ENCODE peak calls at places on chromosomes 13 and 19, in six cellular contexts. One of them, this sample, is unnamed. For H3K4me1, the result is how much of the 10 kb centered on the place peaks cover.

GRCh38 chr19:29882719-29883105 is 59.3 kb upstream of the URI1 start:
- DNase-seq in lower lobe of right lung: no peak
- DNase-seq in endodermal cell: peak
- DNase-seq in CD8-positive, alpha-beta T cell: no peak
- DNase-seq in heart right ventricle: no peak
- DNase-seq in OCI-LY7: no peak
- DNase-seq in this sample: no peak

GRCh38 chr13:20411638-20412342 is 113.9 kb downstream of the CRYL1 start:
- DNase-seq in lower lobe of right lung: no peak
- DNase-seq in endodermal cell: no peak
- DNase-seq in CD8-positive, alpha-beta T cell: peak
- DNase-seq in heart right ventricle: no peak
- DNase-seq in OCI-LY7: no peak
- DNase-seq in this sample: no peak

GRCh38 chr13:74074723-74075122 is 59.5 kb downstream of the KLF12 start:
- DNase-seq in lower lobe of right lung: no peak
- DNase-seq in endodermal cell: no peak
- DNase-seq in CD8-positive, alpha-beta T cell: no peak
- DNase-seq in heart right ventricle: no peak
- DNase-seq in OCI-LY7: no peak
- DNase-seq in this sample: peak

GRCh38 chr19:44637390-44637764 is 6.3 kb upstream of the PVR start:
- DNase-seq in lower lobe of right lung: no peak
- DNase-seq in endodermal cell: no peak
- DNase-seq in CD8-positive, alpha-beta T cell: no peak
- DNase-seq in heart right ventricle: no peak
- DNase-seq in OCI-LY7: no peak
- DNase-seq in this sample: no peak

GRCh38 chr13:89315287-89315686 is 1644.1 kb downstream of the SLITRK5 start:
- DNase-seq in lower lobe of right lung: no peak
- DNase-seq in endodermal cell: no peak
- DNase-seq in CD8-positive, alpha-beta T cell: no peak
- DNase-seq in heart right ventricle: no peak
- DNase-seq in OCI-LY7: no peak
- DNase-seq in this sample: no peak

GRCh38 chr13:83995930-83996329 is 113.7 kb upstream of the SLITRK1 start:
- DNase-seq in lower lobe of right lung: no peak
- DNase-seq in endodermal cell: no peak
- DNase-seq in CD8-positive, alpha-beta T cell: no peak
- DNase-seq in heart right ventricle: no peak
- DNase-seq in OCI-LY7: no peak
- DNase-seq in this sample: no peak

GRCh38 chr13:111337206-111337605 is 16.8 kb downstream of the TEX29 start:
- DNase-seq in lower lobe of right lung: no peak
- DNase-seq in endodermal cell: peak
- DNase-seq in CD8-positive, alpha-beta T cell: no peak
- DNase-seq in heart right ventricle: no peak
- DNase-seq in OCI-LY7: no peak
- DNase-seq in this sample: no peak

GRCh38 chr13:50685491-50685890 is 158.0 kb downstream of the DLEU7 start:
- DNase-seq in lower lobe of right lung: peak
- DNase-seq in endodermal cell: no peak
- DNase-seq in CD8-positive, alpha-beta T cell: no peak
- DNase-seq in heart right ventricle: peak
- DNase-seq in OCI-LY7: no peak
- DNase-seq in this sample: peak

GRCh38 chr19:4759388-4760284 is 31.9 kb upstream of the FEM1A start:
- DNase-seq in lower lobe of right lung: peak
- DNase-seq in endodermal cell: peak
- DNase-seq in CD8-positive, alpha-beta T cell: peak
- DNase-seq in heart right ventricle: peak
- DNase-seq in OCI-LY7: peak
- DNase-seq in this sample: peak

GRCh38 chr13:107441279-107441678 is 774.1 kb downstream of the LIG4 start:
- DNase-seq in lower lobe of right lung: no peak
- DNase-seq in endodermal cell: no peak
- DNase-seq in CD8-positive, alpha-beta T cell: no peak
- DNase-seq in heart right ventricle: no peak
- DNase-seq in OCI-LY7: no peak
- DNase-seq in this sample: peak

GRCh38 chr19:45403781-45404556 is 900 bp downstream of the PPP1R13L start:
- DNase-seq in lower lobe of right lung: peak
- DNase-seq in endodermal cell: peak
- DNase-seq in CD8-positive, alpha-beta T cell: peak
- DNase-seq in heart right ventricle: peak
- DNase-seq in OCI-LY7: peak
- DNase-seq in this sample: peak

GRCh38 chr13:108120332-108120731 is 95.0 kb downstream of the LIG4 start:
- DNase-seq in lower lobe of right lung: no peak
- DNase-seq in endodermal cell: no peak
- DNase-seq in CD8-positive, alpha-beta T cell: no peak
- DNase-seq in heart right ventricle: no peak
- DNase-seq in OCI-LY7: no peak
- DNase-seq in this sample: no peak

GRCh38 chr13:41588899-41589298 is 131.5 kb downstream of the RGCC start:
- DNase-seq in lower lobe of right lung: no peak
- DNase-seq in endodermal cell: no peak
- DNase-seq in CD8-positive, alpha-beta T cell: no peak
- DNase-seq in heart right ventricle: no peak
- DNase-seq in OCI-LY7: no peak
- DNase-seq in this sample: no peak

GRCh38 chr13:108551674-108552073 is 77.7 kb upstream of the MYO16 start:
- DNase-seq in lower lobe of right lung: no peak
- DNase-seq in endodermal cell: no peak
- DNase-seq in CD8-positive, alpha-beta T cell: no peak
- DNase-seq in heart right ventricle: no peak
- DNase-seq in OCI-LY7: no peak
- DNase-seq in this sample: no peak

GRCh38 chr13:112608212-112608611 is 20.3 kb upstream of the TUBGCP3 start:
- DNase-seq in lower lobe of right lung: no peak
- DNase-seq in endodermal cell: no peak
- DNase-seq in CD8-positive, alpha-beta T cell: no peak
- DNase-seq in heart right ventricle: no peak
- DNase-seq in OCI-LY7: no peak
- DNase-seq in this sample: no peak

GRCh38 chr13:21686761-21687391 is 16.0 kb downstream of the FGF9 start:
- DNase-seq in lower lobe of right lung: no peak
- DNase-seq in endodermal cell: no peak
- DNase-seq in CD8-positive, alpha-beta T cell: no peak
- DNase-seq in heart right ventricle: no peak
- DNase-seq in OCI-LY7: no peak
- DNase-seq in this sample: no peak

GRCh38 chr13:29336356-29336755 is 259.1 kb downstream of the SLC7A1 start:
- DNase-seq in lower lobe of right lung: no peak
- DNase-seq in endodermal cell: no peak
- DNase-seq in CD8-positive, alpha-beta T cell: no peak
- DNase-seq in heart right ventricle: no peak
- DNase-seq in OCI-LY7: no peak
- DNase-seq in this sample: no peak

GRCh38 chr19:10881403-10882107 is 10.2 kb downstream of the CARM1 start:
- DNase-seq in lower lobe of right lung: no peak
- DNase-seq in endodermal cell: peak
- DNase-seq in CD8-positive, alpha-beta T cell: no peak
- DNase-seq in heart right ventricle: no peak
- DNase-seq in OCI-LY7: no peak
- DNase-seq in this sample: peak

GRCh38 chr19:16372065-16372915 is 47.7 kb downstream of the KLF2 start:
- DNase-seq in lower lobe of right lung: peak
- DNase-seq in endodermal cell: no peak
- DNase-seq in CD8-positive, alpha-beta T cell: no peak
- DNase-seq in heart right ventricle: no peak
- DNase-seq in OCI-LY7: no peak
- DNase-seq in this sample: no peak

GRCh38 chr13:41563501-41564001 is 106.2 kb downstream of the RGCC start:
- DNase-seq in lower lobe of right lung: no peak
- DNase-seq in endodermal cell: no peak
- DNase-seq in CD8-positive, alpha-beta T cell: no peak
- DNase-seq in heart right ventricle: no peak
- DNase-seq in OCI-LY7: no peak
- DNase-seq in this sample: no peak

GRCh38 chr19:42764836-42765235 is 642 bp downstream of the PSG8 start:
- DNase-seq in lower lobe of right lung: no peak
- DNase-seq in endodermal cell: no peak
- DNase-seq in CD8-positive, alpha-beta T cell: no peak
- DNase-seq in heart right ventricle: no peak
- DNase-seq in OCI-LY7: no peak
- DNase-seq in this sample: no peak

GRCh38 chr19:8988204-8988603 is 22.0 kb downstream of the MUC16 start:
- DNase-seq in lower lobe of right lung: no peak
- DNase-seq in endodermal cell: peak
- DNase-seq in CD8-positive, alpha-beta T cell: peak
- DNase-seq in heart right ventricle: no peak
- DNase-seq in OCI-LY7: peak
- DNase-seq in this sample: no peak

GRCh38 chr19:10517760-10518443 is 655 bp upstream of the S1PR5 start:
- DNase-seq in lower lobe of right lung: no peak
- DNase-seq in endodermal cell: peak
- DNase-seq in CD8-positive, alpha-beta T cell: peak
- DNase-seq in heart right ventricle: peak
- DNase-seq in OCI-LY7: no peak
- DNase-seq in this sample: no peak

GRCh38 chr19:31408460-31409124 is 59.4 kb upstream of the TSHZ3 start:
- DNase-seq in lower lobe of right lung: no peak
- DNase-seq in endodermal cell: no peak
- DNase-seq in CD8-positive, alpha-beta T cell: no peak
- DNase-seq in heart right ventricle: no peak
- DNase-seq in OCI-LY7: no peak
- DNase-seq in this sample: no peak

GRCh38 chr19:11375143-11375948 is 880 bp downstream of the SWSAP1 start:
- DNase-seq in lower lobe of right lung: peak
- DNase-seq in endodermal cell: peak
- DNase-seq in CD8-positive, alpha-beta T cell: peak
- DNase-seq in heart right ventricle: peak
- DNase-seq in OCI-LY7: peak
- DNase-seq in this sample: no peak

GRCh38 chr19:3818479-3818878 is 32.3 kb upstream of the MATK start:
- DNase-seq in lower lobe of right lung: no peak
- DNase-seq in endodermal cell: no peak
- DNase-seq in CD8-positive, alpha-beta T cell: no peak
- DNase-seq in heart right ventricle: no peak
- DNase-seq in OCI-LY7: no peak
- DNase-seq in this sample: peak

GRCh38 chr19:52527954-52528326 is 472 bp downstream of the ZNF808 start:
- DNase-seq in lower lobe of right lung: peak
- DNase-seq in endodermal cell: peak
- DNase-seq in CD8-positive, alpha-beta T cell: no peak
- DNase-seq in heart right ventricle: peak
- DNase-seq in OCI-LY7: no peak
- DNase-seq in this sample: peak

GRCh38 chr19:15286688-15287355 is 45.5 kb downstream of the BRD4 start:
- DNase-seq in lower lobe of right lung: no peak
- DNase-seq in endodermal cell: no peak
- DNase-seq in CD8-positive, alpha-beta T cell: no peak
- DNase-seq in heart right ventricle: no peak
- DNase-seq in OCI-LY7: peak
- DNase-seq in this sample: no peak
- H3K4me1 ChIP-seq in lower lobe of right lung: half or more
- H3K4me1 ChIP-seq in endodermal cell: under half
- H3K4me1 ChIP-seq in CD8-positive, alpha-beta T cell: half or more
- H3K4me1 ChIP-seq in heart right ventricle: half or more
- H3K4me1 ChIP-seq in OCI-LY7: half or more
- H3K4me1 ChIP-seq in this sample: half or more

GRCh38 chr19:49772850-49773432 is 6.1 kb downstream of the AP2A1 start:
- DNase-seq in lower lobe of right lung: no peak
- DNase-seq in endodermal cell: no peak
- DNase-seq in CD8-positive, alpha-beta T cell: no peak
- DNase-seq in heart right ventricle: no peak
- DNase-seq in OCI-LY7: no peak
- DNase-seq in this sample: no peak

GRCh38 chr19:49774969-49775368 is 8.2 kb downstream of the AP2A1 start:
- DNase-seq in lower lobe of right lung: no peak
- DNase-seq in endodermal cell: no peak
- DNase-seq in CD8-positive, alpha-beta T cell: no peak
- DNase-seq in heart right ventricle: no peak
- DNase-seq in OCI-LY7: no peak
- DNase-seq in this sample: no peak

GRCh38 chr19:49775742-49776370 is 9.1 kb downstream of the AP2A1 start:
- DNase-seq in lower lobe of right lung: no peak
- DNase-seq in endodermal cell: no peak
- DNase-seq in CD8-positive, alpha-beta T cell: no peak
- DNase-seq in heart right ventricle: no peak
- DNase-seq in OCI-LY7: no peak
- DNase-seq in this sample: no peak

GRCh38 chr19:49771674-49772139 is 4.9 kb downstream of the AP2A1 start:
- DNase-seq in lower lobe of right lung: no peak
- DNase-seq in endodermal cell: no peak
- DNase-seq in CD8-positive, alpha-beta T cell: no peak
- DNase-seq in heart right ventricle: no peak
- DNase-seq in OCI-LY7: peak
- DNase-seq in this sample: no peak

GRCh38 chr19:49773663-49774305 is 7.0 kb downstream of the AP2A1 start:
- DNase-seq in lower lobe of right lung: no peak
- DNase-seq in endodermal cell: no peak
- DNase-seq in CD8-positive, alpha-beta T cell: no peak
- DNase-seq in heart right ventricle: no peak
- DNase-seq in OCI-LY7: no peak
- DNase-seq in this sample: no peak
- H3K4me1 ChIP-seq in lower lobe of right lung: under half
- H3K4me1 ChIP-seq in endodermal cell: under half
- H3K4me1 ChIP-seq in CD8-positive, alpha-beta T cell: under half
- H3K4me1 ChIP-seq in heart right ventricle: under half
- H3K4me1 ChIP-seq in OCI-LY7: under half
- H3K4me1 ChIP-seq in this sample: under half

DNA sequence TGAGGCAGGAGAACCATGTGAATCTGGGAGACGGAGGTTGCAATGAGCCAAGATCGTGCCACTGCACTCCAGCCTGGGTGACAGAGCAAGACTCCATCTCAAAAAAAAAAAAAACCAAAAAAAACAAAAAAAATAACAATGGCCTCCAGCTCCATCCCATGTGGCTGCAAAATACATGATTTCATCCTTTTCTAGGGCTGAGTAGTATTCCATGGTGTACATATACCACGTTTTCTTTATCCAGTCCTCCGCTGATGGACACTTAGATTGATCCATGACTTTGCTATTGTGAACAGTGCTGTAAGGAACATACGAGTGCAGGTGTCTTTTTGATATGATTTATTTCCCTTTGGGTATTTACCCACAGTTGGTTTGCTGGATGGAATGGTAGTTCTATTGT is 20.9 kb upstream of the LSM14A start:
- DNase-seq in lower lobe of right lung: no peak
- DNase-seq in endodermal cell: no peak
- DNase-seq in CD8-positive, alpha-beta T cell: no peak
- DNase-seq in heart right ventricle: no peak
- DNase-seq in OCI-LY7: no peak
- DNase-seq in this sample: no peak
- H3K4me1 ChIP-seq in lower lobe of right lung: under half
- H3K4me1 ChIP-seq in endodermal cell: under half
- H3K4me1 ChIP-seq in CD8-positive, alpha-beta T cell: under half
- H3K4me1 ChIP-seq in heart right ventricle: under half
- H3K4me1 ChIP-seq in OCI-LY7: under half
- H3K4me1 ChIP-seq in this sample: under half

DNA sequence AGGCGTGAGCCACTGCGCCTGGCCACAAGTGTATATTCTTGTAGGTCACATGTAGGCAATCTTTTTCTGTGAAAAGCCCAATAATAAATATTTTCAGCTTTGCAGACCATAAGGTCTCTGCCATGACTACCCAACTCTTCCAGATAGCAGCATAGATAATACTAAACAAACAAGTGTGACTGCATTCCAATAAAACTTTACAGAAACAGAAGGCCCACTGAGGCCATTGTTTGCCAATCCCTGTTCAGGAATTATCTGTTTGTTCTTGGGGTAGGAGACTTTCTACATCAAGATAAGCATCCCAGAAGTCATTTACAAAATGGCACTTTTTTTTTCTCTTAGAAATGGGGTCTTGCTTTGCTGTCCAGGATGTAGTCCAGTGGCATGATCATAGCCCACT is 2.8 kb upstream of the ZNF329 start:
- DNase-seq in lower lobe of right lung: no peak
- DNase-seq in endodermal cell: no peak
- DNase-seq in CD8-positive, alpha-beta T cell: no peak
- DNase-seq in heart right ventricle: no peak
- DNase-seq in OCI-LY7: no peak
- DNase-seq in this sample: no peak
- H3K4me1 ChIP-seq in lower lobe of right lung: under half
- H3K4me1 ChIP-seq in endodermal cell: under half
- H3K4me1 ChIP-seq in CD8-positive, alpha-beta T cell: under half
- H3K4me1 ChIP-seq in heart right ventricle: under half
- H3K4me1 ChIP-seq in OCI-LY7: under half
- H3K4me1 ChIP-seq in this sample: under half